ENCODE peak calls at places on chromosome 21, in four cellular contexts. M is Peyer's patch, P is ovary, E is GM12878. S is an unnamed sample. For H3K36me3, the result is how much of the 10 kb centered on the place peaks cover.

GRCh38 chr21:42392731-42393442 is 3.0 kb downstream of the TMPRSS3 start:
- DNase-seq in M (no peak), P (no peak), E (peak), S (no peak)

GRCh38 chr21:41685511-41686149 is 81.2 kb downstream of the RIPK4 start:
- DNase-seq in M (no peak), P (no peak), E (no peak), S (no peak)

GRCh38 chr21:46052703-46053651 is 44.9 kb upstream of the COL6A2 start:
- DNase-seq in M (no peak), P (peak), E (no peak), S (no peak)

GRCh38 chr21:45818904-45819285 is 162.7 kb upstream of the COL6A1 start:
- DNase-seq in M (no peak), P (no peak), E (peak), S (no peak)

GRCh38 chr21:44482581-44483287 is 27.4 kb downstream of the LRRC3 start:
- DNase-seq in M (no peak), P (no peak), E (no peak), S (no peak)

GRCh38 chr21:40846057-40846456 is 901 bp downstream of the DSCAM start:
- DNase-seq in M (no peak), P (no peak), E (no peak), S (no peak)

GRCh38 chr21:43866233-43866632 is 1.2 kb downstream of the AGPAT3 start:
- DNase-seq in M (peak), P (peak), E (no peak), S (peak)

GRCh38 chr21:41508415-41509205 is 652 bp upstream of the TMPRSS2 start:
- DNase-seq in M (no peak), P (no peak), E (no peak), S (no peak)

GRCh38 chr21:29287383-29287782 is 11.3 kb upstream of the BACH1 start:
- DNase-seq in M (no peak), P (no peak), E (no peak), S (no peak)

GRCh38 chr21:42547001-42547905 is 33.6 kb downstream of the SLC37A1 start:
- DNase-seq in M (no peak), P (no peak), E (no peak), S (peak)

GRCh38 chr21:45302082-45303061 is 14.7 kb upstream of the POFUT2 start:
- DNase-seq in M (no peak), P (peak), E (no peak), S (no peak)

GRCh38 chr21:46064870-46065214 is 33.1 kb upstream of the COL6A2 start:
- DNase-seq in M (no peak), P (peak), E (no peak), S (no peak)

GRCh38 chr21:30116474-30116873 is 50.1 kb downstream of the CLDN17 start:
- DNase-seq in M (no peak), P (no peak), E (no peak), S (no peak)

GRCh38 chr21:33234618-33235520 is 5.1 kb downstream of the IFNAR2 start:
- DNase-seq in M (no peak), P (no peak), E (no peak), S (no peak)
- TF ChIP-seq POLR2A in M (no peak), P (no peak), E (no peak), S (no peak)

GRCh38 chr21:35408401-35408800 is 359.3 kb upstream of the RUNX1 start:
- DNase-seq in M (no peak), P (no peak), E (no peak), S (no peak)
- H3K4me3 ChIP-seq in M (no peak), P (no peak), E (no peak), S (no peak)

GRCh38 chr21:36863260-36863659 is 103.2 kb downstream of the HLCS start:
- DNase-seq in M (no peak), P (no peak), E (no peak), S (no peak)

GRCh38 chr21:36866419-36866818 is 100.0 kb downstream of the HLCS start:
- DNase-seq in M (no peak), P (no peak), E (no peak), S (no peak)

GRCh38 chr21:36861924-36862323 is 104.5 kb downstream of the HLCS start:
- DNase-seq in M (no peak), P (no peak), E (no peak), S (no peak)

GRCh38 chr21:36867506-36867905 is 99.0 kb downstream of the HLCS start:
- DNase-seq in M (no peak), P (no peak), E (no peak), S (no peak)

DNA sequence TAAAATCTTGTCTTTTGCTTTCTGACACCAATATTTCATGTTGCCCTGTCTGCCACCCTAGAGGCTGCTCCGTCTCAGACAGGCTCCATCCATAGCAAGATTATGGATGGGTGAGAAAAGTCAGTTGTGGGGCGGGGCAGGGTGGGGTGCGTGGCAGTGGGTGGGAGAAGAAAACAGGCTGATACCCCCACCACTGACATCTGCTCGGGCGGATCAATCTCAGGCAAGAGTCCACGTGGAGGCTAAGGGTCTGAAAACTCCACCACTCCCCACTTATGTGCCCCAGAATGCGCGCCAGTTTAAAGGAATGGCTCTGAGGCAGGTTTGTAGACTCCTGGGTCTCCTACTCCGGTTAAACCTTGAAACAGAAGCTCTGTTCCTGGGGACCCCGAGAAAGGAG is 101.5 kb downstream of the HLCS start:
- DNase-seq in M (no peak), P (no peak), E (no peak), S (no peak)
- H3K36me3 ChIP-seq in M (under half), P (under half), E (under half), S (under half)

DNA sequence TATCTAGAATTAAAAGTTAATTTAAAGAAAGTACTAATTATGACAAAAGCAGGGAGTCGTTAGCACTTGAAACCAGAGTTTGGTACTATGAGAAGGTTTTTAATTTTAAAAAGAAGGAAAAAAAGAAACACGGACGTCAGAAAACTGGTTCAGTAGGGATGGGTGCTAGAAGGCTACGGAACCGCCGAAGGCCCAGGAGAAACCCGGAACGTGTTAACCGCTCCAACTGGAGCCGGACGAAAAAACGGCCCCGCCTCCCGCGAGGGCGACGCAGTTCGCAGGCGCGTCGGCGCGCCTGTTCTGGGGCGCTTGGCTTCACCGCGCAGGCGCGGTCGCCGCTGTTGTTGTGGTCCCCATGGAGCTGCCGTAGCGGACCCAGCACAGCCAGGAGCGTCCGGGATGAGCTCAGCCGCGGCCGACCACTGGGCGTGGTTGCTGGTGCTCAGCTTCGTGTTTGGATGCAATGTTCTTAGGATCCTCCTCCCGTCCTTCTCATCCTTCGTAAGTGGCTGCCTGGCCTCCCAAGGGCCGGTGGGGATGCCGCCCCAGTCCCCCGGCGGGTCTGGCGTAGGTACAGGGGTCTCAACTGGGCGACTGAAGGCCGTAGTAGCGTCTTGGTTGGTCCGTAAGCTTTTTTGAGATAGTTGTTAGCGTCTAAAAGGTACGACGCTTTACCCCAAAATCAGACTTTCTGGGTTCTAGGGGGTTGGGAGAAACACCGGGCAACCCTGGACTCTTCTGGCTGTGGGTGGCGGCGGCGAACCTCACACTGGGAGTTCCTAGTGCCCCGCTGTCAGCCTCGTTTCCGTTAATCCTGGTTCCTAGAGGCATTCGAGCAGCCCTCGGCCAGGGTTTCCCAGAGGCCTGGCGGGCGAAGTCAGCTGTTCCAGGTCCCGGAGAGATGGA is 31.4 kb upstream of the HMGN1 start:
- DNase-seq in M (peak), P (peak), E (peak), S (peak)
- TF ChIP-seq POLR2A in M (no peak), P (peak), E (peak), S (peak)

GRCh38 chr21:15059397-15059796 is 5.4 kb downstream of the NRIP1 start:
- DNase-seq in M (no peak), P (no peak), E (no peak), S (no peak)
- H3K4me3 ChIP-seq in M (no peak), P (no peak), E (peak), S (no peak)

GRCh38 chr21:32321480-32321879 is 22.8 kb downstream of the MRAP start:
- DNase-seq in M (no peak), P (no peak), E (no peak), S (no peak)

GRCh38 chr21:32322676-32323075 is 24.0 kb downstream of the MRAP start:
- DNase-seq in M (no peak), P (no peak), E (no peak), S (no peak)

GRCh38 chr21:32320059-32320458 is 21.4 kb downstream of the MRAP start:
- DNase-seq in M (no peak), P (no peak), E (no peak), S (no peak)

GRCh38 chr21:32320726-32321125 is 22.1 kb downstream of the MRAP start:
- DNase-seq in M (no peak), P (no peak), E (no peak), S (no peak)

GRCh38 chr21:32322103-32322502 is 23.4 kb downstream of the MRAP start:
- DNase-seq in M (no peak), P (no peak), E (no peak), S (no peak)
- H3K36me3 ChIP-seq in M (half or more), P (under half), E (under half), S (half or more)

DNA sequence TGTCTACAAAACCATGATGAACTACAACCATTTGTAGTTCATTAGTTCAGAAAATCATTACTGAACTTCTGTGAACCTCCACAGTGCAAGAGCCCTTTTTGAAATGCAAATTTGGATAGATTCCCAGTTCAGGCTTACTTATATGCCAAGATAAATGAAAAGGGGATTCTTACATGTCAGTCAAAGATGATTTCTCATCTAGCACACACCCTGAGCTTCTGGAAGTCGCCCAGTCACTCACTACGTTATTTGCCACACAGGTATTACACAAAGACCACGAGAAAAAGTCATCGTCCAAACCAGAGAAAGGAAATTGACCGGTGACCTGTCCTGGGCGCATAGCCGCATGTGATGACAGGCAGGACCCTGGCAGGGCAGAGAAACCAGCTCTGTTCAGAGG is 41.8 kb downstream of the ETS2 start:
- DNase-seq in M (no peak), P (no peak), E (no peak), S (no peak)
- TF ChIP-seq POLR2A in M (no peak), P (no peak), E (no peak), S (no peak)

GRCh38 chr21:33025471-33026298 is at the start of gene OLIG2:
- DNase-seq in M (no peak), P (no peak), E (no peak), S (no peak)
- H3K4me3 ChIP-seq in M (no peak), P (no peak), E (no peak), S (peak)

GRCh38 chr21:15496896-15497295 is 232.9 kb upstream of the USP25 start:
- DNase-seq in M (no peak), P (no peak), E (no peak), S (no peak)
- H3K36me3 ChIP-seq in M (under half), P (under half), E (under half), S (under half)

GRCh38 chr21:25567472-25567871 is 39.8 kb downstream of the MRPL39 start:
- DNase-seq in M (no peak), P (no peak), E (peak), S (no peak)
- TF ChIP-seq POLR2A in M (no peak), P (no peak), E (peak), S (no peak)